ENCODE peak calls at places on chromosomes 6 and 20, in four cellular contexts. A is H1, L is HCT116, J is GM12878. F is an unnamed sample.

GRCh38 chr20:23150304-23151007 is 64.3 kb upstream of the CD93 start:
- DNase-seq in J (no peak), L (no peak), A (no peak), F (no peak)

GRCh38 chr6:119575721-119576120 is 226.2 kb upstream of the MAN1A1 start:
- DNase-seq in J (no peak), A (no peak), L (no peak), F (no peak)

GRCh38 chr6:51565472-51565871 is 521.9 kb downstream of the PKHD1 start:
- DNase-seq in L (no peak), A (no peak), J (no peak), F (no peak)

GRCh38 chr6:144809120-144809519 is 524.0 kb downstream of the UTRN start:
- DNase-seq in L (peak; percentile 93), J (no peak), A (no peak), F (no peak)

GRCh38 chr6:43060034-43060754 is 763 bp downstream of the KLC4 start:
- DNase-seq in A (no peak), J (no peak), L (no peak), F (no peak)

GRCh38 chr6:111720931-111721496 is 115.3 kb upstream of the TRAF3IP2 start:
- DNase-seq in J (no peak), L (no peak), A (no peak), F (no peak)

GRCh38 chr6:42269974-42270510 is 52.4 kb upstream of the MRPS10 start:
- DNase-seq in L (no peak), J (peak; percentile 27), A (no peak), F (no peak)

GRCh38 chr20:53224851-53225250 is 252.7 kb downstream of the TSHZ2 start:
- DNase-seq in J (no peak), A (no peak), L (no peak), F (no peak)

GRCh38 chr6:44297063-44298038 is 15.8 kb downstream of the AARS2 start:
- DNase-seq in A (no peak), J (no peak), L (no peak), F (no peak)

GRCh38 chr6:29629571-29629970 is 3.4 kb downstream of the GABBR1 start:
- DNase-seq in A (no peak), J (no peak), L (no peak), F (no peak)

GRCh38 chr20:29314294-29314693 is 1943.2 kb upstream of the DEFB115 start:
- DNase-seq in L (no peak), A (no peak), J (no peak), F (no peak)

GRCh38 chr6:132199343-132199742 is 201.9 kb downstream of the MOXD1 start:
- DNase-seq in A (no peak), J (no peak), L (no peak), F (no peak)

GRCh38 chr6:13629459-13630116 is 14.5 kb downstream of the NOL7 start:
- DNase-seq in L (no peak), A (no peak), J (no peak), F (no peak)

GRCh38 chr6:13624871-13625288 is 9.7 kb downstream of the NOL7 start:
- DNase-seq in A (peak; percentile 33), L (peak; percentile 47), J (no peak), F (peak; percentile 44)

GRCh38 chr6:13633343-13633742 is 18.2 kb downstream of the NOL7 start:
- DNase-seq in L (no peak), A (no peak), J (no peak), F (no peak)

GRCh38 chr6:13635948-13636658 is 21.0 kb downstream of the NOL7 start:
- DNase-seq in J (no peak), A (no peak), L (no peak), F (no peak)

DNA sequence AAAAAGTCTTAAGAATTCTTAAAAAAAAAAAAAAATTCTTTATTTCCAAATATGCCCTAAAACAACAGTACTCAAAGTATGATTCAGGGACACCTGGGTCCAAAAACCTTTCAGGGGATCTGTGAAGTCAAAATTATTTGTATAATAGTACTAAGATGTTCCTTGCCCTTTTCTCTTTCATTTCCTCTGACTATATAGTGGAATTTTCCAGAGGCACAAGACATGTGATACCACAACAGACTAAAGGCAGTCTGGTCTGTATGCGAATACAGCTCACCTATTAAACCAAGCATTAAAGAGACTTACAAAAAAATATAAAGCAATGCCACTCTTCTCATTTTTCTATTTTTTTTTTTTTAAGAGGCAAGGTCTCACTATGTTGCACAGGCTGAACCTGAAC is 15.4 kb downstream of the NOL7 start:
- DNase-seq in A (no peak), L (no peak), J (no peak), F (no peak)
- H3K9ac ChIP-seq in A (no peak overlapping the region), L (no peak overlapping the region), J (no peak overlapping the region), F (no peak overlapping the region)

GRCh38 chr6:6730831-6731230 is 142.3 kb downstream of the LY86 start:
- DNase-seq in A (no peak), L (no peak), J (no peak), F (no peak)
- TF ChIP-seq ZNF274 in A (no peak), L (no peak), J (no peak), F (no peak)

GRCh38 chr20:49713779-49714712 is at the start of gene B4GALT5:
- DNase-seq in A (peak; percentile 82), J (no peak), L (peak; percentile 80), F (peak; percentile 92)
- H3K9ac ChIP-seq in A (peak within 1 kb of the TSS; percentile 78), J (peak within 1 kb of the TSS; percentile 86), L (peak within 1 kb of the TSS; percentile 88), F (peak within 1 kb of the TSS; percentile 94)

GRCh38 chr6:53412751-53413150 is 64.0 kb upstream of the ELOVL5 start:
- DNase-seq in A (no peak), L (no peak), J (no peak), F (no peak)

GRCh38 chr6:53412316-53412715 is 63.6 kb upstream of the ELOVL5 start:
- DNase-seq in A (no peak), J (no peak), L (no peak), F (no peak)

GRCh38 chr6:53411451-53411850 is 62.7 kb upstream of the ELOVL5 start:
- DNase-seq in A (no peak), L (no peak), J (no peak), F (no peak)

GRCh38 chr6:53408826-53409225 is 60.1 kb upstream of the ELOVL5 start:
- DNase-seq in J (no peak), A (no peak), L (no peak), F (no peak)

DNA sequence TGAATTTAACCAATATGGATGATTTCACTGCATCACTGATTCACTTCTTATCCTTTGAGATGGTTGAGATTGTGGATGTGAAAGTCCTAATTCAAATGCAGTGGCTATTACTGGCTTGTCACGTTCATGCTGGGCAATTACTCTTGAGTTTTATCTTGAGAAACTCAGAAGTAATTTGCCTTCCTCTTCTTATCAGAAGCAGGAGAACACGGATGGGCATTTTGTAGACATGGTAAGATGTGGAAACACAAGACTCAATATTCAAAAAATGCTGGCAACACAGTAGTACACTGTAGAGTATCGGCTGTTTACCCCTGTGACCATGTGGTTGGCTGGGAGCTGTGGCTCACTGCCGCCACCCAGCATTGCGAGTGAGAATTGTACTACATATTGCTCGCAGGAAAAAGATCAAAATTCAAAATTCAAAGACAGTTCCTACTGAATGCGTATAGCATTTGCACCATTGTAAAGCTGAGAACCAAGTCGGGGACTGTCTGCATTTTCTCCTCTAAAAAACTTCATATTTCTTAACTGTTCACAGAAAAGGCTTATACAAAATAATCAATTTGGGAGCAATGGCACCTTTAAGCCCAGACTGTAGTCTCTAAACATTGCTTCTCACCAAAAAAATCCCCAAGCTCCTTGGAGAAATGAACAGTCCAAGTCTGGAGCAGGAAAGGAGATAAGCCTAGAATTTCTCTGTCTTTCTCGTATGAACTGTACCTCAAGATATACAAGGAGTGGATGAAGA is 61.9 kb upstream of the ELOVL5 start:
- DNase-seq in J (peak; percentile 37), A (no peak), L (peak; percentile 22), F (no peak)
- TF ChIP-seq ZNF274 in J (no peak), A (no peak), L (no peak), F (no peak)

GRCh38 chr6:136446145-136446544 is 104.1 kb downstream of the MAP7 start:
- DNase-seq in L (no peak), J (no peak), A (no peak), F (no peak)

GRCh38 chr6:136445063-136445462 is 105.2 kb downstream of the MAP7 start:
- DNase-seq in J (no peak), L (no peak), A (no peak), F (no peak)

GRCh38 chr6:136446579-136447182 is 103.5 kb downstream of the MAP7 start:
- DNase-seq in J (no peak), L (no peak), A (no peak), F (no peak)
- H3K9ac ChIP-seq in J (no peak overlapping the region), L (no peak overlapping the region), A (no peak overlapping the region), F (no peak overlapping the region)

DNA sequence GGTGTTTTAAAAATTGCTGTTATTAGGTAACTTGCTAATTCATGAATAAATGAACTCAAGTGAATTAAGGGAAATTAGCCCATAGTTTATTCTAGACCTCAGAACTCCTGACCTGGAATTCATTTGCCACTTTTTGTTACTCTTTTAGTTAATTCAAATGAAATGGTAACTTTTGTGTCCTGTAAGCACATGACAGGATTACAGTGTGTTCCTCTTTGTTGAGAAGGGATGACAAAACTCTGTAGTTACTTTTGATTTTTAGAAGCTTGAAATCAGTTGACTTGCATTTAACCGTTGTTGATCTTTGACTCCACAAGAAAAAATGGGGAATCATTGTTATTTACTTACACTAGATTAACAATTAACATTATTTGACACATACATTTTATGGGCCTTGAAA is 6.2 kb downstream of the SLC9A8 start:
- DNase-seq in A (no peak), L (no peak), J (no peak), F (no peak)
- TF ChIP-seq ZNF274 in A (no peak), L (no peak), J (no peak), F (no peak)

GRCh38 chr6:7895125-7895423 is 15.5 kb downstream of the TXNDC5 start:
- DNase-seq in J (no peak), A (no peak), L (no peak), F (no peak)

GRCh38 chr6:7891098-7891872 is 19.3 kb downstream of the TXNDC5 start:
- DNase-seq in L (no peak), J (no peak), A (no peak), F (no peak)

GRCh38 chr6:7894272-7895124 is 16.1 kb downstream of the TXNDC5 start:
- DNase-seq in J (no peak), L (no peak), A (no peak), F (no peak)

GRCh38 chr6:7896465-7896987 is 14.1 kb downstream of the TXNDC5 start:
- DNase-seq in L (no peak), J (no peak), A (no peak), F (no peak)

GRCh38 chr6:7893342-7893741 is 17.2 kb downstream of the TXNDC5 start:
- DNase-seq in L (no peak), J (no peak), A (no peak), F (no peak)
- H3K9ac ChIP-seq in L (no peak overlapping the region), J (no peak overlapping the region), A (no peak overlapping the region), F (no peak overlapping the region)

DNA sequence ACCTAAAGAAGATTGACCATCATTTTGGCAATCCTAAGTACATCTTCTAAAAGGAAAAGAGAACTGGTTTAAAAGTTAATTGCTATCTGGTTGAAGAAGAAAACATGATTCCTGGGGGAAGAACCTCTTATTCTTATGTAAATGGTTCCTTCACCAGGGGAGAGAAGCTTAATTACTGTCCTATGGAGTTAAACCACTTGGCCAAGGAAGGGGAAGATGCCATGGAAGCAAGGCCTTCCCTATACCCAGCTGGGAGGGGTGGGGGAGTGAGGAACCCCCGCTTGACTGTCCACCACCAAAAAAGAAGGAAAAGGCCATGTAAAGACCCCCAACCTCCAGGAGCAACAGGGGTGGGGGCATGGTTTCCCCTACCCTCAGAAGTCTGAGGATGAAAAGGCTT is 962.1 kb downstream of the GRIK2 start:
- DNase-seq in L (no peak), J (no peak), A (no peak), F (peak; percentile 16)
- TF ChIP-seq ZNF274 in L (no peak), J (no peak), A (no peak), F (no peak)